ENCODE peak calls at places on chromosome 7, in five cellular contexts. T, Q, J, B and Z are unnamed samples.

GRCh38 chr7:134452419-134452827 is 6.5 kb downstream of the AKR1B1 start:
- DNase-seq in Q (peak; percentile 41), J (no peak), T (no peak), B (no peak), Z (no peak)

GRCh38 chr7:44158873-44159631 is 17.9 kb upstream of the MYL7 start:
- DNase-seq in Q (no peak), J (no peak), B (no peak), T (no peak), Z (no peak)

GRCh38 chr7:55177589-55178261 is 158.9 kb downstream of the EGFR start:
- DNase-seq in T (no peak), B (no peak), Q (peak; percentile 66), J (no peak), Z (no peak)

GRCh38 chr7:55099086-55099831 is 80.4 kb downstream of the EGFR start:
- DNase-seq in J (no peak), T (no peak), Q (no peak), B (no peak), Z (no peak)

GRCh38 chr7:100467638-100468373 is 3.7 kb upstream of the SPACDR start:
- DNase-seq in J (no peak), B (no peak), Q (no peak), T (no peak), Z (no peak)

GRCh38 chr7:114021135-114021534 is 102.3 kb upstream of the PPP1R3A start:
- DNase-seq in Q (no peak), T (no peak), J (no peak), B (no peak), Z (no peak)

GRCh38 chr7:135761751-135762488 is 13.3 kb upstream of the FAM180A start:
- DNase-seq in Q (no peak), B (no peak), T (no peak), J (no peak), Z (peak; percentile 3)

GRCh38 chr7:157612664-157613561 is 276.1 kb downstream of the DNAJB6 start:
- DNase-seq in Q (no peak), J (peak; percentile 83), B (peak; percentile 76), T (peak; percentile 78), Z (peak; percentile 73)

GRCh38 chr7:1590887-1591286 is 21.1 kb upstream of the PSMG3 start:
- DNase-seq in T (no peak), Q (no peak), J (no peak), B (no peak), Z (no peak)

GRCh38 chr7:102287082-102287464 is 405 bp downstream of the SH2B2 start:
- DNase-seq in B (no peak), T (no peak), Q (no peak), J (no peak), Z (no peak)

GRCh38 chr7:102286237-102287081 is at the start of gene SH2B2:
- DNase-seq in T (peak; percentile 85), Q (peak; percentile 73), J (peak; percentile 90), B (peak; percentile 83), Z (peak; percentile 62)

GRCh38 chr7:102284891-102285540 is 1.7 kb upstream of the SH2B2 start:
- DNase-seq in J (no peak), T (peak; percentile 75), B (peak; percentile 64), Q (peak; percentile 60), Z (peak; percentile 24)

GRCh38 chr7:102284399-102284798 is 2.3 kb upstream of the SH2B2 start:
- DNase-seq in B (peak; percentile 70), J (no peak), T (no peak), Q (no peak), Z (peak; percentile 33)

GRCh38 chr7:102285541-102286236 is 979 bp upstream of the SH2B2 start:
- DNase-seq in T (no peak), J (no peak), Q (no peak), B (no peak), Z (no peak)
- TF ChIP-seq CTCF in T (no peak), J (no peak), Q (no peak), B (no peak), Z (no peak)

GRCh38 chr7:101857358-101857794 is 40.0 kb downstream of the CUX1 start:
- DNase-seq in B (no peak), J (peak; percentile 58), Q (no peak), T (no peak), Z (peak; percentile 9)
- TF ChIP-seq CTCF in B (peak; percentile 36), J (no peak), Q (no peak), T (no peak), Z (peak; percentile 6)

GRCh38 chr7:151601521-151602305 is 82.0 kb upstream of the RHEB start:
- DNase-seq in B (no peak), T (no peak), Q (no peak), J (no peak), Z (no peak)

GRCh38 chr7:151595702-151596340 is 76.1 kb upstream of the RHEB start:
- DNase-seq in B (no peak), T (no peak), Q (no peak), J (no peak), Z (no peak)

GRCh38 chr7:151597541-151597940 is 77.8 kb upstream of the RHEB start:
- DNase-seq in Q (no peak), T (no peak), B (no peak), J (no peak), Z (no peak)

GRCh38 chr7:151598045-151598444 is 78.3 kb upstream of the RHEB start:
- DNase-seq in J (no peak), T (no peak), Q (no peak), B (no peak), Z (no peak)

DNA sequence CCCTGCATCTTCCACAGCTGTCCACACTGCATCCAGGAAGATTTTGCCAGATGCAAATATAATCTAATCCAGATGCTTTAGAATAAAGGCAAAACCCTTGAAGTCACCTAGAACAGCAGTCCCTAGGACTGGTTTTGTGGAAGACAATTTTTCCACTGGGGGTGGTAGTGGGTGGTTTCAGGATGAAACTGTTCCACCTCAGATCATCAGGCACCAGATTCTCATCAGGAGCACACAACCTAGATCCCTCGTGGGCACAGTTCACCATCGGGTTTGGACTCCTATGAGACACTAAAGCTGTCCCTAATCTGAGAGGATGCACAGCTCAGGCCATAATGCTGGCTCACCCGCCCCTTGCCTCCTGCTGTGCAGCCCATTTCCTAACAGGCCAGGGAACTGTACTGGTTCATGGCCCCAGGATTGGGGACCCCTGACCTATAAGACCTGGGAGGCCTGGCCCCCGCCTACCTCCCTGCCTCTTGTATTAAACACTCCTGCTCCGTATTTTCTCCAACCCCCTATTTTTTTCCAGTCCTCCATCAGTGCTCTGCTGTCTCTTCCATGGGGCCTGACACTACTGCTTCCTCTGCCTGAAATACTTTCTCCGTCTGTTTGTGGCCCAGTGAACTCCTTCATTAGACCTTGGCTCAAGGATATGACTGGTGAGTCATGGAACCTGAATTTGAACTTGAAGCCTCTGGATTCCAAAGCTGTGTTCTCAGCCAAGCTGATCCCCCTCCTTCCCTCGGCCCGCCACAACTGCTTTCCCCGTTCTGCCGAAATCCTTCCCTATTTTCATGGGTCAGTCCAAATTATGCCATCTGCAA is 79.9 kb upstream of the RHEB start:
- DNase-seq in Q (peak; percentile 53), J (no peak), B (no peak), T (no peak), Z (no peak)
- TF ChIP-seq CTCF in Q (no peak), J (no peak), B (no peak), T (no peak), Z (no peak)

DNA sequence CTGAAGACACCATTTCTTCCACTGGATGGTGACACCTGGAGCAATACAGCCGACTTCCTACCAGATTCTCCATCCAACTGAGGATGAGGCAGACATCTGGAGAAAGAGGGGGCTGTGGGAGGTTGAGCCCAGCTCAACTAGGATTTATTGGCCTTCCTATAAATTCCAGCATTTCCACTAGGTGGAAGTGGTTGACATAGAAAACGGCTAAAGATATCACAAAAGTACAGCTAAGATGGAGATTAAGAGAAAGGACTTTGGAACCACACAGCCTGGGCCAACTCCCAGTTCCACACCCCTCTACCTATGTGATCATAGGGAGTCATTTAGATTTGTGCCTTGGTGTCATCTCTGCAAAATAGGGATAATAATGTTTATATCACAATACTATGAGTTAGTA is 61.3 kb upstream of the CAV2 start:
- DNase-seq in Q (no peak), T (no peak), B (no peak), J (no peak), Z (no peak)
- TF ChIP-seq CTCF in Q (no peak), T (no peak), B (no peak), J (no peak), Z (no peak)

GRCh38 chr7:31126976-31127375 is 74.9 kb downstream of the ADCYAP1R1 start:
- DNase-seq in Q (no peak), T (no peak), B (no peak), J (no peak), Z (no peak)
- TF ChIP-seq CTCF in Q (no peak), T (no peak), B (no peak), J (no peak), Z (no peak)

DNA sequence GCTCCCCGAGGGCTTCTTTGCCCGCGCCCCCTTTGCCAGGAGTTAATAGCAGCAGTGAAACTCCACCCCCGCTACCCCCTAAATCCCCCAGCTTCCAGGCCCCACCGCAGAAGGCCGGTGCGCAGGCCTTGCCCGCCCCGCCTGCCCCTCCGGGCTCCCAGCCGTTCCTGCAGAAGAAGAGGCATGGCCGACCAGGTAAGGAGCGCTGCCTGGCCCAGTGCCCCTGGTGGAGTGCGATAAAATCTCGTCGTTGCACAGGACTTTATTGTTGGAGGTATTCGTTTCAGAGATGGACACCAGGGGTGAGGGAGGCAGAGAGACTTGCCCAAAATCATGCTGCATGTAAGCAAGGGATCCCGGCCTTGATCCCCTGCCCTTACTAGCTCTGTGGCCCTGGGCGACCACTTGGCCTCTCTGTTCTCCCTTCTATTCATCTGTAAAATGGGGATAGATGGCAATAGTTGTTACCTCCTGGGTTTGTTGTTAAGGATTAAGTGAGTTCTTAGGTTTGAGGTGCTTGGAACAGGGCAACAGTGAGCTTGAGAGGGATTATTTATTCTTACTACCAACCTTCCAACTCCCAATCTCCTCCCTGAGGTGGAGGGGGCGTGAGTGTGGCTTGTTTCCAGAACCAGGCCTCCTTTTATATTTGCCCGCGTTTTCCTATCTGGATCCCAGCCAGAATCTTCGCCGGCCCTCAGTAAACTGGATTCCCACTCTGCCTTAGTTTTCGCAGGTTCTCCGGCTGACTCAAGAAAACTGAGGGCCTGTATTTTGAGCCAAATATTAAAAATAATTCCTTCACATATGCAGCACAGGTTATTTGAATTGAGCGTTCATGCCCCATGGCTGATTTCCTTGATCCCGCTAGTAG is 78.3 kb downstream of the WIPF3 start:
- DNase-seq in T (no peak), Q (no peak), B (peak; percentile 5), J (no peak), Z (no peak)
- TF ChIP-seq CTCF in T (no peak), Q (no peak), B (no peak), J (no peak), Z (no peak)

GRCh38 chr7:3517344-3517743 is 216.3 kb downstream of the SDK1 start:
- DNase-seq in Q (no peak), B (no peak), J (no peak), T (no peak), Z (no peak)

GRCh38 chr7:3518546-3518945 is 217.5 kb downstream of the SDK1 start:
- DNase-seq in Q (no peak), T (no peak), B (no peak), J (no peak), Z (no peak)

DNA sequence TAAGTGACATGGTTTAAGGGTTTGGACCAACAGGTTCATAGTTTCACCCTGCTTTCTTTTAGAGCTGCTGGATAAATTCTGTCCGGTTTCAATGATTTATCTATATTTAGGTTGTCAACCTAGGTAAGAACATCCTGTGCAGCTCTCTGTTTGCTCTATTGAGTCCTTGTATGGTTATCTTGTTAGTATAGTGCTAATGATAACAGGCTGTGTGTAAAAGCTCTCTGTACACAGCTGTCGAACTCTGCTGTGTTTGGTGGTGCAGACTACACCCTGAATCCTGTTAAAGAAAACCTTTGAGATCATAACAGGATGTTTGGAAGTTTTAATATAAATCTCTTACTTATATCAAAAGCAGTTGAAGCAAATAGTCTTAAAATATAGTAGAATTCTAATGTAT is 219.2 kb downstream of the SDK1 start:
- DNase-seq in J (no peak), B (no peak), Q (no peak), T (no peak), Z (no peak)
- TF ChIP-seq CTCF in J (no peak), B (no peak), Q (no peak), T (no peak), Z (no peak)

GRCh38 chr7:104982308-104982755 is 31.7 kb upstream of the KMT2E start:
- DNase-seq in T (no peak), B (no peak), J (no peak), Q (no peak), Z (no peak)
- TF ChIP-seq CTCF in T (no peak), B (no peak), J (no peak), Q (no peak), Z (no peak)